ENCODE peak calls at places on chromosome 20, in five cellular contexts. J, H, O, X and I are unnamed samples.

GRCh38 chr20:51311636-51312479 is 230.7 kb downstream of the NFATC2 start:
- DNase-seq in J (no peak), H (peak; percentile 43), O (no peak), X (no peak), I (no peak)

GRCh38 chr20:52985687-52986086 is 13.5 kb downstream of the TSHZ2 start:
- DNase-seq in J (no peak), H (no peak), O (no peak), X (no peak), I (no peak)

GRCh38 chr20:49325981-49326380 is 48.1 kb upstream of the ZNFX1 start:
- DNase-seq in J (no peak), H (no peak), O (no peak), X (no peak), I (no peak)

GRCh38 chr20:17606001-17606400 is 36.1 kb downstream of the DSTN start:
- DNase-seq in J (no peak), H (no peak), O (no peak), X (no peak), I (no peak)

GRCh38 chr20:17872434-17872833 is 96.2 kb downstream of the SNX5 start:
- DNase-seq in J (no peak), H (no peak), O (no peak), X (no peak), I (no peak)

GRCh38 chr20:7829031-7829430 is 111.2 kb downstream of the HAO1 start:
- DNase-seq in J (no peak), H (no peak), O (no peak), X (no peak), I (no peak)

GRCh38 chr20:20711413-20711812 is 1.0 kb downstream of the RALGAPA2 start:
- DNase-seq in J (no peak), H (peak; percentile 21), O (no peak), X (no peak), I (peak; percentile 37)

GRCh38 chr20:36687850-36688249 is 41.9 kb upstream of the SLA2 start:
- DNase-seq in J (no peak), H (no peak), O (no peak), X (no peak), I (no peak)

GRCh38 chr20:51244496-51244895 is 221.6 kb upstream of the KCNG1 start:
- DNase-seq in J (no peak), H (no peak), O (no peak), X (no peak), I (no peak)

DNA sequence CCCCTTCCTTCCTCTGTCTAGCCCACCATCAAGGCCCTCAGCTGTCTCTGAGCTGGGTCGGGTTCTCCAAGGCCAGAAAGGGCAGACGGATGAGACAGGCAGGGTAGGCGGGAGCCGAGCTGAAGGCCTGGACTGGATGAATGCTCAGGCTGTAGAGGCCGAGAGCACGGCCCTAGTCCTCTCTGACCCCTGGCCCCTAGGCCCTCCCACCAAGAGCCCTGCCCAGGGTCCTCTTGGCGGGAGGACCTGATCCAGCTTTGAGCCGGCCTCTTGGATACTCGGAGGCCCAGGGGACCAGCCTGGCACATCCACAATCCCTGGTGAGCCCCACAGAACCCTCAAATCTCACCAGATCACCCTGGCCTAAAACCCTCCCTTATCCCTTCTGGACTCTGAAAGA is 8.2 kb downstream of the ADISSP start:
- DNase-seq in J (no peak), H (no peak), O (no peak), X (no peak), I (no peak)
- H3K4me1 ChIP-seq in J (no peaks in the 10 kb centered on the region), H (no peaks in the 10 kb centered on the region), O (peaks cover 5% of the 10 kb centered on the region), X (peaks cover 22% of the 10 kb centered on the region), I (no peaks in the 10 kb centered on the region)

GRCh38 chr20:46006964-46007363 is 1.7 kb upstream of the MMP9 start:
- DNase-seq in J (no peak), H (no peak), O (no peak), X (no peak), I (no peak)
- TF ChIP-seq CTCF in J (no peak), H (no peak), O (no peak), X (no peak), I (no peak)

GRCh38 chr20:1979116-1979778 is 14.6 kb downstream of the PDYN start:
- DNase-seq in J (no peak), H (no peak), O (no peak), X (no peak), I (no peak)
- H3K4me1 ChIP-seq in J (no peaks in the 10 kb centered on the region), H (no peaks in the 10 kb centered on the region), O (no peaks in the 10 kb centered on the region), X (no peaks in the 10 kb centered on the region), I (no peaks in the 10 kb centered on the region)

GRCh38 chr20:54156522-54156921 is 17.3 kb downstream of the CYP24A1 start:
- DNase-seq in J (no peak), H (no peak), O (no peak), X (no peak), I (no peak)

GRCh38 chr20:54154439-54154838 is 19.3 kb downstream of the CYP24A1 start:
- DNase-seq in J (no peak), H (no peak), O (no peak), X (no peak), I (no peak)

GRCh38 chr20:54153847-54154246 is 19.9 kb downstream of the CYP24A1 start:
- DNase-seq in J (no peak), H (no peak), O (no peak), X (no peak), I (no peak)

GRCh38 chr20:54156981-54157835 is 16.6 kb downstream of the CYP24A1 start:
- DNase-seq in J (no peak), H (no peak), O (no peak), X (no peak), I (no peak)

DNA sequence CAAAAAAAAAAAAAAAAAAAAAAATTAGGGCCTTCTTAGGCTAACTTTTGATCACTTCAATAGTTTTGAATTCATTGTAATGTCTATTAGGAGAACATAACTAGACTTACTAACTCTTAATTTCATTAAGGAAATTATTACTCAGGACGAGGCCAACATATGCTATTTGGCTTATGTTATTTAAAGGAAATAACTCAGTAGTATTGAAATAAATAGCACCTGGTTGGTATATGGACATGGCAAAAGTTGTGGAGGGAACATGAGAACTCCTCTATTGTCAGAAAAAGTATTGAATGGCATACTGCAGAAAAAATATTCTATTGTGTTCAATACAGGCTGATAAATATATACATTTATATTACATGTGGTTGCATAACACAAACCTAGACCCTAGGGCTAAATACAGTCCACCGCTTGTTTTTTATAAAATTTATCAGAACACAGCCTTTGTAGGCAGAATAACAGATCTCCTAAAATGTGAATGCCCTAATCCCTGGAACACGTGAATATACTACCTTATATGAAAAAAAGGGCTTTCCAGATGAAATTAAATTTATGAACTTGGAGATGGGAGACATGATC is 18.0 kb downstream of the CYP24A1 start:
- DNase-seq in J (no peak), H (no peak), O (no peak), X (no peak), I (no peak)
- TF ChIP-seq CTCF in J (no peak), H (no peak), O (no peak), X (no peak), I (no peak)

DNA sequence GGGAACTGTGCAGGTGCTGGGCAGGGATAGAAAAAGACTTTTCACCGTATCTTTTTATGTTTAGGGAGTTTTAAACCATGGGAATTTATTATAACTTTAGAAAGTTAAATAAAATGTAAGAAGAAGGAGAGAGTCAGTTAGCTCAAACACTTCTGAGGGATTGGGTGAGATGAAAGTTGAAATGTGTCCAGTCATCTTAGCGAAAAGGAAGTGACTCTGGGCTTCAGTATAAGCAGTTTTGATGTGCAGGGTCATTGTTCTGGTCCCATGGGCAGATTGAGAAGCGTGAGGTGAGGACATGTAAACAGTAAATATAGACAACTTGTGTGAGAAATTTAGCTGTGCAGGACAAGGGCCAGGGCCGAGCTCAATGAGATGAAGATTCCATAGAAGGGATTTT is 66.9 kb downstream of the TOX2 start:
- DNase-seq in J (no peak), H (no peak), O (no peak), X (no peak), I (no peak)
- H3K4me1 ChIP-seq in J (no peaks in the 10 kb centered on the region), H (no peaks in the 10 kb centered on the region), O (no peaks in the 10 kb centered on the region), X (no peaks in the 10 kb centered on the region), I (no peaks in the 10 kb centered on the region)

DNA sequence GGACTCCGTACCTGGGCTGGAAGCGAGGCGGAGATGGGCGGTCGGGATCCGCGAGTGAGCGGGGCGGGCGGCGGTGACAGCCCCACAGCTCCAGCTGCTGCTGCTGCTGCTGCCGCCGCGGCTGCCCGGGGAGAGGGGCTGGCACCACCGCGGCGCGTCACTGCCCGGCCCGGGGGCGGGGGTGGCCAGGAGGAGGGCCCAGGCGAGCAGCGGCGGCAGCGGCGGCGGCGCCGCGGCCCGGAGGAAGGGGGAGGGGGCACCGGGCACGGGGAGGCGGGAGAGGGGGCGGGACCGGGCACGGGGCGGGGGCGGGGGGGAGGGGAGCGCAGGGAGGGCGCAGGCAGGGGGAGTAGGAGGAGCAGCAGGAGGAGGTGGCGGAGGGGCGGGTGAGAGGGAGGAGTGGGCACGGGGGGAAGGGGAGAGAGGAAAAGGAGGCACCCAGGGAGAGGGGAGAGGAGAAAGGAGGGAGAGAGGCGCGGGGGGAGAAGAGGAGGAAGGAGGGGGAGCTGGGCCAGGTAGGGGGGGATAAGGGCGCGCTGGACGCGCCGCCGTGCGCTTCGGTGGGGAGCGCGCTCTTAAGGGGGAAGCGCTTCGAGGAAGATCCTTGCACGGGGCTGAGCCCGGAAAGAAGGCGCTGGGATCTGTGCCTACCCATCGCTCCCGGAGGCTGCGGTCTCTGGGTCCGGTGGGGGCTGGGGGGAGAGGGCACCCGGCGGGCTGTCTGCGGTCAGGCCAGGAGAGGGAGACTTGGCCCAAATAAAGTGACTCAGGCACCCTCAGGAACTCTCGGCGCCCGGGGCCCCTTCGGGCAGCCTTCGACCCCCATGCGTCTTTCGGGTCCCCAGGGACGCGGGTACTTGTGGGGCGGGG is 101.5 kb downstream of the NOL4L start:
- DNase-seq in J (peak; percentile 69), H (peak; percentile 86), O (peak; percentile 84), X (peak; percentile 60), I (peak; percentile 88)
- TF ChIP-seq CTCF in J (no peak), H (peak; percentile 16), O (no peak), X (no peak), I (peak; percentile 6)

DNA sequence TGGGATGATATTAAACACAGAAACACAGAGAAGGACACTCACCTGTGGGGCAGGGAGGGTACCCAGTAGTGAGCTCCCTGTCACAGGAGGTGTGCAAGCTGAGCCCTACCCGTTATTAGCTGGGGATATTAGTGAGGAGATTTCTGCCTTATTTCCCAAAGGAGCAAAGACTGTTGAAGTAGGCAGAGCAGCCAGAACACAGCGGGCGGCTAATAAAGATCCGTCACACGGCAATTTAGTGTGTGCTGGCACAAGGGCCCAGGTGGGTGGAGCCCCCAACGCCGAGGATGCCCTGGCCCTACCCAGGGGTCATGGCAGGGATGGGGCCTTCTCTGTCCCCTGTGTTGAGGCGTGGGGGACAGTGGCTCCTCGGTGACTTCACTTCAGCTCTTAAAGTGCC is 8.3 kb downstream of the VSTM2L start:
- DNase-seq in J (no peak), H (no peak), O (no peak), X (no peak), I (no peak)
- H3K4me1 ChIP-seq in J (peaks cover 6% of the 10 kb centered on the region), H (peaks cover 14% of the 10 kb centered on the region), O (peaks cover 14% of the 10 kb centered on the region), X (peaks cover 22% of the 10 kb centered on the region), I (peaks cover 4% of the 10 kb centered on the region)